ENCODE peak calls at places on chromosomes 6 and 20, in six cellular contexts. One of them, this sample, is unnamed.

GRCh38 chr6:135935951-135936601 is 84.6 kb downstream of the PDE7B start:
- DNase-seq in H9: no peak
- DNase-seq in tibial nerve: no peak
- DNase-seq in RWPE1: peak; percentile 13
- DNase-seq in foreskin fibroblast: peak; percentile 87
- DNase-seq in left ventricle myocardium inferior: no peak
- DNase-seq in this sample: no peak

GRCh38 chr6:56954389-56955170 is at the start of gene BEND6:
- DNase-seq in H9: peak; percentile 74
- DNase-seq in tibial nerve: peak; percentile 9
- DNase-seq in RWPE1: peak; percentile 50
- DNase-seq in foreskin fibroblast: peak; percentile 94
- DNase-seq in left ventricle myocardium inferior: no peak
- DNase-seq in this sample: no peak

GRCh38 chr6:20223119-20223518 is 10.8 kb upstream of the MBOAT1 start:
- DNase-seq in H9: no peak
- DNase-seq in RWPE1: no peak
- DNase-seq in left ventricle myocardium inferior: no peak
- DNase-seq in tibial nerve: no peak
- DNase-seq in foreskin fibroblast: no peak
- DNase-seq in this sample: no peak

GRCh38 chr20:13452470-13453124 is 186.1 kb downstream of the TASP1 start:
- DNase-seq in tibial nerve: no peak
- DNase-seq in left ventricle myocardium inferior: no peak
- DNase-seq in RWPE1: no peak
- DNase-seq in foreskin fibroblast: no peak
- DNase-seq in H9: no peak
- DNase-seq in this sample: no peak

GRCh38 chr6:46781478-46782378 is 11.5 kb upstream of the MEP1A start:
- DNase-seq in left ventricle myocardium inferior: no peak
- DNase-seq in foreskin fibroblast: peak; percentile 74
- DNase-seq in tibial nerve: peak; percentile 91
- DNase-seq in RWPE1: peak; percentile 39
- DNase-seq in H9: no peak
- DNase-seq in this sample: no peak

GRCh38 chr20:63206878-63207277 is 9.1 kb downstream of the YTHDF1 start:
- DNase-seq in left ventricle myocardium inferior: no peak
- DNase-seq in foreskin fibroblast: peak; percentile 77
- DNase-seq in H9: no peak
- DNase-seq in RWPE1: peak; percentile 90
- DNase-seq in tibial nerve: no peak
- DNase-seq in this sample: no peak

GRCh38 chr6:35311390-35312075 is 13.9 kb downstream of the DEF6 start:
- DNase-seq in RWPE1: no peak
- DNase-seq in tibial nerve: no peak
- DNase-seq in foreskin fibroblast: no peak
- DNase-seq in H9: peak; percentile 22
- DNase-seq in left ventricle myocardium inferior: no peak
- DNase-seq in this sample: peak; percentile 35

GRCh38 chr20:50913976-50914375 is 17.3 kb downstream of the ADNP start:
- DNase-seq in H9: no peak
- DNase-seq in left ventricle myocardium inferior: no peak
- DNase-seq in RWPE1: peak; percentile 66
- DNase-seq in foreskin fibroblast: peak; percentile 91
- DNase-seq in tibial nerve: no peak
- DNase-seq in this sample: no peak

GRCh38 chr6:15297895-15298590 is 52.2 kb downstream of the JARID2 start:
- DNase-seq in tibial nerve: no peak
- DNase-seq in RWPE1: no peak
- DNase-seq in H9: no peak
- DNase-seq in left ventricle myocardium inferior: no peak
- DNase-seq in foreskin fibroblast: peak; percentile 20
- DNase-seq in this sample: no peak

GRCh38 chr6:161644521-161644920 is 370.7 kb upstream of the AGPAT4 start:
- DNase-seq in RWPE1: no peak
- DNase-seq in foreskin fibroblast: no peak
- DNase-seq in H9: no peak
- DNase-seq in tibial nerve: no peak
- DNase-seq in left ventricle myocardium inferior: no peak
- DNase-seq in this sample: no peak

GRCh38 chr6:29376003-29376402 is 912 bp upstream of the OR12D3 start:
- DNase-seq in left ventricle myocardium inferior: no peak
- DNase-seq in RWPE1: peak; percentile 29
- DNase-seq in foreskin fibroblast: no peak
- DNase-seq in H9: no peak
- DNase-seq in tibial nerve: no peak
- DNase-seq in this sample: no peak
- TF ChIP-seq CTCF in left ventricle myocardium inferior: no peak
- TF ChIP-seq CTCF in RWPE1: no peak
- TF ChIP-seq CTCF in foreskin fibroblast: no peak
- TF ChIP-seq CTCF in H9: peak; percentile 53
- TF ChIP-seq CTCF in tibial nerve: no peak
- TF ChIP-seq CTCF in this sample: no peak

GRCh38 chr20:32858873-32859372 is at the start of gene EFCAB8:
- DNase-seq in tibial nerve: no peak
- DNase-seq in left ventricle myocardium inferior: no peak
- DNase-seq in H9: peak; percentile 53
- DNase-seq in RWPE1: no peak
- DNase-seq in foreskin fibroblast: no peak
- DNase-seq in this sample: no peak
- TF ChIP-seq CTCF in tibial nerve: no peak
- TF ChIP-seq CTCF in left ventricle myocardium inferior: no peak
- TF ChIP-seq CTCF in H9: peak; percentile 64
- TF ChIP-seq CTCF in RWPE1: no peak
- TF ChIP-seq CTCF in foreskin fibroblast: no peak
- TF ChIP-seq CTCF in this sample: no peak

GRCh38 chr6:12082368-12082767 is 70.3 kb downstream of the HIVEP1 start:
- DNase-seq in foreskin fibroblast: no peak
- DNase-seq in RWPE1: no peak
- DNase-seq in left ventricle myocardium inferior: no peak
- DNase-seq in H9: no peak
- DNase-seq in tibial nerve: no peak
- DNase-seq in this sample: no peak

GRCh38 chr6:12081776-12082175 is 69.7 kb downstream of the HIVEP1 start:
- DNase-seq in left ventricle myocardium inferior: no peak
- DNase-seq in H9: no peak
- DNase-seq in foreskin fibroblast: no peak
- DNase-seq in tibial nerve: no peak
- DNase-seq in RWPE1: no peak
- DNase-seq in this sample: no peak

GRCh38 chr6:12078014-12078413 is 65.9 kb downstream of the HIVEP1 start:
- DNase-seq in RWPE1: no peak
- DNase-seq in foreskin fibroblast: no peak
- DNase-seq in H9: no peak
- DNase-seq in tibial nerve: no peak
- DNase-seq in left ventricle myocardium inferior: no peak
- DNase-seq in this sample: no peak

GRCh38 chr6:12084681-12085080 is 72.6 kb downstream of the HIVEP1 start:
- DNase-seq in RWPE1: no peak
- DNase-seq in H9: no peak
- DNase-seq in left ventricle myocardium inferior: no peak
- DNase-seq in foreskin fibroblast: no peak
- DNase-seq in tibial nerve: no peak
- DNase-seq in this sample: no peak

DNA sequence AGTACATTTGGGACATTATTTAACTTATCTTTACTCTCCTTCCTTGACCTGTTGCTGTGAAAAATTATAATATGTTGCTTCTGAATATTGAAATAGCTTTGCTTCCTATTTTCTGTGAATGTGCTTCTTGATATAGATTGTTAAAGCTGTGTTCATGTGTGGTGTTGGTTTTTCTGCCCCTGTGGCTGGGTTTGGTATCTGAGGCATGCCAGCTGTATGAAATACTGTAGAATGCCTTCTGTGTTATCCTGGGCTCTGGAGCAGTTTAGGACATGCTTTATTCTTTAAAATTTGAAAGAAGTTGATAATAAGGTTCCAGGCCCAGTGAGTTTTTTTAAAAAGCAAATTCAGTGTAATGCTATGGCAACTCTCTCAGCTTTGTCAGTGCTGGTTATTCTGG is 71.7 kb downstream of the HIVEP1 start:
- DNase-seq in left ventricle myocardium inferior: no peak
- DNase-seq in tibial nerve: no peak
- DNase-seq in RWPE1: no peak
- DNase-seq in H9: no peak
- DNase-seq in foreskin fibroblast: peak; percentile 33
- DNase-seq in this sample: no peak
- TF ChIP-seq CTCF in left ventricle myocardium inferior: no peak
- TF ChIP-seq CTCF in tibial nerve: no peak
- TF ChIP-seq CTCF in RWPE1: no peak
- TF ChIP-seq CTCF in H9: no peak
- TF ChIP-seq CTCF in foreskin fibroblast: no peak
- TF ChIP-seq CTCF in this sample: no peak

DNA sequence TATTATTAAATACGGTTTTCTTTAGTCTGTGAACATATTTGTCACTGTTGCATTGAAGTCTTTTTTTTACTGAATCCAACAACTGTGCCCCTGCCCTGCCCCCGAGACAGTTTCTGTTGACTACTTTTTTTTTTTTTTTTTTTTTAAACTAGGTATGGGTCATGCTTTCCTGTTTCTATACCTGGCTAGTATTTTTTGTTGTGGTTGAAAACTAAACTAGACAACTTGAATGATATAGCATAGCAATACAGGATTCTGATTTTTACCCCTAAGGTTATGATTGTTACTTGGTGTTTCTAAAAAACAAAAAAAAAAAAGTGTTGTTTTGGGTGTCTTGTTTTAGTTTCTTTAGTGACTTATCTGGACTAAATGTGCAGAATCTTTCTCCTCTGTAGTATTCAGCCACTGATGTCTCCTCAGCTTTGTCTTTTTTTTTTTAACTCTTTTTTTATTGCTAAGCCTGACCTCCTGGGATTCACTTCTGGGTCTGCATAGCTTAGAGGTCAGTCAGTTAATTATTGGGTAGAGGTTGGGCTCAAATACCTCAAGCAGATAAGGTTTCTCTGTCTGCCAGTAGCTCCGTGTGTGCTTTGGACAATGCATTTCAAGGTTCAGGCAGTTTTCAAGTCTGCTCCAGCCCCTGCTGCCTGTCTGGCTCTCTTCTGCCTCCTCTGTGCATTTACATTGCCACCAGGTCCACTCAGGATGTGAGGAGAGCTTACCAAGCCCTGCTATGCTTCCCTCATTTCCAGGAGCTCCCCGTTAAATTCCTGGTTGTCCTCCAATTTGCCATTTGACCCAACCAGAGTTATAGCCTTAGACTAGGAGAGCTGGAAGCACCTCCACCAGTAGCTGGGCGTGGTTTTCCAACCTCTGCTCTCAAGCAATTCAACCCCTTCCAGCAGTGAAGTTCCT is 91.4 kb downstream of the SYNDIG1 start:
- DNase-seq in left ventricle myocardium inferior: no peak
- DNase-seq in tibial nerve: no peak
- DNase-seq in foreskin fibroblast: no peak
- DNase-seq in H9: no peak
- DNase-seq in RWPE1: no peak
- DNase-seq in this sample: no peak
- TF ChIP-seq CTCF in left ventricle myocardium inferior: no peak
- TF ChIP-seq CTCF in tibial nerve: no peak
- TF ChIP-seq CTCF in foreskin fibroblast: no peak
- TF ChIP-seq CTCF in H9: no peak
- TF ChIP-seq CTCF in RWPE1: no peak
- TF ChIP-seq CTCF in this sample: no peak

GRCh38 chr20:699342-699741 is 23.7 kb upstream of the SCRT2 start:
- DNase-seq in foreskin fibroblast: no peak
- DNase-seq in H9: no peak
- DNase-seq in left ventricle myocardium inferior: no peak
- DNase-seq in tibial nerve: no peak
- DNase-seq in RWPE1: no peak
- DNase-seq in this sample: no peak
- TF ChIP-seq CTCF in foreskin fibroblast: no peak
- TF ChIP-seq CTCF in H9: no peak
- TF ChIP-seq CTCF in left ventricle myocardium inferior: no peak
- TF ChIP-seq CTCF in tibial nerve: no peak
- TF ChIP-seq CTCF in RWPE1: no peak
- TF ChIP-seq CTCF in this sample: no peak

GRCh38 chr6:79570802-79571367 is 33.7 kb upstream of the LCA5 start:
- DNase-seq in tibial nerve: no peak
- DNase-seq in foreskin fibroblast: peak; percentile 63
- DNase-seq in left ventricle myocardium inferior: no peak
- DNase-seq in RWPE1: peak; percentile 27
- DNase-seq in H9: no peak
- DNase-seq in this sample: no peak
- TF ChIP-seq CTCF in tibial nerve: peak; percentile 61
- TF ChIP-seq CTCF in foreskin fibroblast: peak; percentile 61
- TF ChIP-seq CTCF in left ventricle myocardium inferior: peak; percentile 78
- TF ChIP-seq CTCF in RWPE1: peak; percentile 68
- TF ChIP-seq CTCF in H9: peak; percentile 73
- TF ChIP-seq CTCF in this sample: peak; percentile 74

GRCh38 chr20:23043376-23043775 is 6.1 kb downstream of the THBD start:
- DNase-seq in H9: no peak
- DNase-seq in left ventricle myocardium inferior: no peak
- DNase-seq in foreskin fibroblast: no peak
- DNase-seq in RWPE1: no peak
- DNase-seq in tibial nerve: no peak
- DNase-seq in this sample: no peak
- TF ChIP-seq CTCF in H9: no peak
- TF ChIP-seq CTCF in left ventricle myocardium inferior: no peak
- TF ChIP-seq CTCF in foreskin fibroblast: no peak
- TF ChIP-seq CTCF in RWPE1: no peak
- TF ChIP-seq CTCF in tibial nerve: no peak
- TF ChIP-seq CTCF in this sample: no peak

GRCh38 chr20:53547664-53548239 is 45.9 kb downstream of the ZNF217 start:
- DNase-seq in tibial nerve: peak; percentile 48
- DNase-seq in H9: peak; percentile 61
- DNase-seq in foreskin fibroblast: peak; percentile 73
- DNase-seq in left ventricle myocardium inferior: no peak
- DNase-seq in RWPE1: peak; percentile 92
- DNase-seq in this sample: peak; percentile 26
- TF ChIP-seq CTCF in tibial nerve: peak; percentile 74
- TF ChIP-seq CTCF in H9: peak; percentile 93
- TF ChIP-seq CTCF in foreskin fibroblast: peak; percentile 87
- TF ChIP-seq CTCF in left ventricle myocardium inferior: peak; percentile 88
- TF ChIP-seq CTCF in RWPE1: peak; percentile 96
- TF ChIP-seq CTCF in this sample: peak; percentile 66